ENCODE peak calls at places on chromosomes 16 and 17, in four cellular contexts. R, I, F and C are unnamed samples.

GRCh38 chr16:27446721-27447120 is 44.7 kb downstream of the IL21R start:
- DNase-seq in R (no peak), I (no peak), F (no peak), C (no peak)

GRCh38 chr16:58511933-58512815 is 3.1 kb upstream of the SETD6 start:
- DNase-seq in R (peak; percentile 58), I (peak; percentile 75), F (no peak), C (peak; percentile 69)

GRCh38 chr17:70390059-70390458 is 220.7 kb downstream of the KCNJ2 start:
- DNase-seq in R (no peak), I (no peak), F (no peak), C (no peak)

GRCh38 chr17:60108712-60109111 is 30.0 kb upstream of the HEATR6 start:
- DNase-seq in R (no peak), I (no peak), F (no peak), C (no peak)

GRCh38 chr16:87212026-87212425 is 105.2 kb downstream of the C16orf95 start:
- DNase-seq in R (no peak), I (no peak), F (no peak), C (no peak)

GRCh38 chr16:28189237-28189636 is 22.5 kb downstream of the XPO6 start:
- DNase-seq in R (no peak), I (no peak), F (no peak), C (no peak)

GRCh38 chr16:75340715-75341500 is 89.5 kb upstream of the BCAR1 start:
- DNase-seq in R (no peak), I (no peak), F (no peak), C (no peak)

GRCh38 chr17:31586946-31587345 is 195.5 kb downstream of the RAB11FIP4 start:
- DNase-seq in R (no peak), I (no peak), F (no peak), C (no peak)

GRCh38 chr16:84690088-84690819 is 9.5 kb upstream of the USP10 start:
- DNase-seq in R (no peak), I (no peak), F (no peak), C (no peak)

GRCh38 chr17:51703364-51704341 is 443.3 kb downstream of the UTP18 start:
- DNase-seq in R (peak; percentile 34), I (peak; percentile 77), F (no peak), C (peak; percentile 81)

GRCh38 chr16:75620326-75621169 is 2.5 kb downstream of the ADAT1 start:
- DNase-seq in R (no peak), I (no peak), F (no peak), C (no peak)

GRCh38 chr16:14300631-14301149 is 229.6 kb downstream of the MRTFB start:
- DNase-seq in R (peak; percentile 63), I (peak; percentile 85), F (peak; percentile 71), C (peak; percentile 90)

GRCh38 chr16:15764112-15764511 is 92.7 kb downstream of the MYH11 start:
- DNase-seq in R (no peak), I (no peak), F (no peak), C (no peak)

GRCh38 chr16:57266531-57267268 is 17.8 kb downstream of the PLLP start:
- DNase-seq in R (no peak), I (no peak), F (no peak), C (no peak)

GRCh38 chr17:58632324-58633314 is 59.2 kb downstream of the TEX14 start:
- DNase-seq in R (no peak), I (no peak), F (no peak), C (no peak)

GRCh38 chr16:81532491-81533174 is 88.0 kb downstream of the CMIP start:
- DNase-seq in R (no peak), I (peak; percentile 77), F (no peak), C (no peak)

GRCh38 chr16:13866073-13866472 is 53.9 kb upstream of the ERCC4 start:
- DNase-seq in R (peak; percentile 30), I (peak; percentile 85), F (peak; percentile 72), C (peak; percentile 65)

GRCh38 chr17:75808905-75809621 is 24.5 kb downstream of the UNK start:
- DNase-seq in R (peak; percentile 68), I (no peak), F (no peak), C (peak; percentile 87)

GRCh38 chr17:15929941-15930340 is 15.0 kb upstream of the ADORA2B start:
- DNase-seq in R (no peak), I (no peak), F (no peak), C (no peak)

GRCh38 chr16:21277045-21277926 is 804 bp downstream of the CRYM start:
- DNase-seq in R (no peak), I (no peak), F (no peak), C (no peak)

GRCh38 chr16:61879-62281 is 8.3 kb downstream of the SNRNP25 start:
- DNase-seq in R (no peak), I (no peak), F (no peak), C (no peak)

GRCh38 chr16:57735755-57736418 is at the start of gene KATNB1:
- DNase-seq in R (no peak), I (no peak), F (no peak), C (no peak)

GRCh38 chr17:55601874-55602364 is 90.7 kb upstream of the SMIM36 start:
- DNase-seq in R (no peak), I (peak; percentile 26), F (peak; percentile 41), C (no peak)

GRCh38 chr16:84841787-84842300 is 22.1 kb downstream of the CRISPLD2 start:
- DNase-seq in R (no peak), I (no peak), F (peak; percentile 71), C (no peak)

GRCh38 chr16:85201566-85201965 is 89.3 kb upstream of the CIBAR2 start:
- DNase-seq in R (no peak), I (peak; percentile 60), F (no peak), C (no peak)

GRCh38 chr16:10751291-10751697 is 7.7 kb downstream of the NUBP1 start:
- DNase-seq in R (no peak), I (no peak), F (no peak), C (no peak)

GRCh38 chr16:54282202-54282922 is 4.2 kb downstream of the IRX3 start:
- DNase-seq in R (no peak), I (peak; percentile 27), F (peak; percentile 15), C (peak; percentile 72)

GRCh38 chr17:83085103-83085502 is 5.7 kb downstream of the METRNL start:
- DNase-seq in R (no peak), I (no peak), F (no peak), C (no peak)

GRCh38 chr16:11252482-11252931 is 3.5 kb downstream of the SOCS1 start:
- DNase-seq in R (no peak), I (no peak), F (no peak), C (no peak)

GRCh38 chr16:23302045-23302956 is at the start of gene SCNN1B:
- DNase-seq in R (no peak), I (no peak), F (no peak), C (no peak)

GRCh38 chr17:32998893-32999240 is 7.2 kb downstream of the SPACA3 start:
- DNase-seq in R (no peak), I (no peak), F (peak; percentile 27), C (no peak)

GRCh38 chr17:55632236-55632635 is 90.4 kb downstream of the TMEM100 start:
- DNase-seq in R (no peak), I (no peak), F (no peak), C (no peak)

GRCh38 chr17:81097943-81098308 is 63.0 kb downstream of the BAIAP2 start:
- DNase-seq in R (no peak), I (peak; percentile 59), F (peak; percentile 72), C (no peak)

GRCh38 chr17:2853722-2854580 is 57.7 kb downstream of the RAP1GAP2 start:
- DNase-seq in R (no peak), I (no peak), F (no peak), C (no peak)

GRCh38 chr17:31321481-31321880 is at the start of gene EVI2A:
- DNase-seq in R (no peak), I (peak; percentile 31), F (no peak), C (no peak)

GRCh38 chr16:81401035-81401950 is 43.3 kb upstream of the CMIP start:
- DNase-seq in R (no peak), I (no peak), F (peak; percentile 66), C (peak; percentile 61)

GRCh38 chr17:57228921-57229320 is 27.4 kb upstream of the MSI2 start:
- DNase-seq in R (no peak), I (no peak), F (no peak), C (no peak)

GRCh38 chr17:1945621-1946020 is 79.5 kb downstream of the RTN4RL1 start:
- DNase-seq in R (no peak), I (no peak), F (no peak), C (no peak)

GRCh38 chr17:17394494-17394893 is 82.3 kb upstream of the MED9 start:
- DNase-seq in R (no peak), I (no peak), F (no peak), C (no peak)
- TF ChIP-seq CTCF in R (no peak), I (no peak), F (no peak), C (no peak)

GRCh38 chr17:77848257-77848656 is 110.2 kb upstream of the TNRC6C start:
- DNase-seq in R (no peak), I (no peak), F (no peak), C (no peak)
- H3K4me1 ChIP-seq in R (no peaks in the 10 kb centered on the region), I (no peaks in the 10 kb centered on the region), F (peaks cover 3% of the 10 kb centered on the region), C (no peaks in the 10 kb centered on the region)

DNA sequence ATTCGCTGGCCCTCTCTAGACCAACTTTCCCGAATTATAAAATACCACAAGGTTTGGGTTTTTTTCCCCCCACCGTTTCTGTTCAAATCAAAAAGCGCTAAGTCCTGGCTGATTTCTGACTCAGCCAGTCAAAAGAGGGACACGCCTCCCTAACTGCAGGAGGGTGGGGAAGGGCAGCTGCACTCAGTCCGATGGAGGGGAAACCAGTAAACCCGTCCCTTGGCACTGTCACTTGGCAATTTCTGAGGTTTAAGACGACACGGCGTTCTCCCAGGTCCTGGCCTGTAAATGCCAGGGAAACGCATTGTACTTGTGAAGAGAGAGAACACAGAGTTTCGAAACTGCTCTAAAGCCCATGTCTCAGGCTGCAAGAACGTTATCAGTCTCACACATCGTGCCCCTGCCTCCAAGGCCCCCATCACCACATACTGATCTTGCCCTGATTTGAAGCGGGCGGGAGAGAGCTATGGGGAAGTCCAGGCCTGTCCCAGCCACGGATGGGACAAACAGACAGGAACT is 57.9 kb downstream of the ZFHX3 start:
- DNase-seq in R (peak; percentile 66), I (peak; percentile 85), F (peak; percentile 31), C (peak; percentile 93)
- TF ChIP-seq CTCF in R (no peak), I (no peak), F (no peak), C (no peak)

GRCh38 chr17:14135906-14136590 is 66.7 kb downstream of the COX10 start:
- DNase-seq in R (no peak), I (no peak), F (no peak), C (no peak)
- H3K4me1 ChIP-seq in R (no peaks in the 10 kb centered on the region), I (no peaks in the 10 kb centered on the region), F (no peaks in the 10 kb centered on the region), C (no peaks in the 10 kb centered on the region)